ENCODE peak calls at places on chromosome X, in five cellular contexts. One of them, this sample, is unnamed.

GRCh38 chrX:106959897-106960296 is 39.7 kb downstream of the CLDN2 start:
- DNase-seq in HepG2: peak; percentile 59
- DNase-seq in K562: no peak
- DNase-seq in GM12891: no peak
- DNase-seq in H1: no peak
- DNase-seq in this sample: no peak

GRCh38 chrX:140766024-140766611 is 56.6 kb downstream of the LINC00632 start:
- DNase-seq in HepG2: peak; percentile 27
- DNase-seq in K562: peak; percentile 21
- DNase-seq in GM12891: no peak
- DNase-seq in H1: no peak
- DNase-seq in this sample: no peak

GRCh38 chrX:51891245-51891644 is 2.2 kb upstream of the MAGED1 start:
- DNase-seq in HepG2: no peak
- DNase-seq in K562: no peak
- DNase-seq in GM12891: no peak
- DNase-seq in H1: no peak
- DNase-seq in this sample: no peak

GRCh38 chrX:71210829-71211228 is 12.2 kb upstream of the GJB1 start:
- DNase-seq in HepG2: no peak
- DNase-seq in K562: no peak
- DNase-seq in GM12891: no peak
- DNase-seq in H1: no peak
- DNase-seq in this sample: no peak

GRCh38 chrX:37746268-37746931 is 33.5 kb upstream of the CYBB start:
- DNase-seq in HepG2: no peak
- DNase-seq in K562: no peak
- DNase-seq in GM12891: no peak
- DNase-seq in H1: no peak
- DNase-seq in this sample: no peak

GRCh38 chrX:57074458-57074857 is 46.9 kb downstream of the SPIN2B start:
- DNase-seq in HepG2: no peak
- DNase-seq in K562: no peak
- DNase-seq in GM12891: no peak
- DNase-seq in H1: no peak
- DNase-seq in this sample: no peak

GRCh38 chrX:78123190-78123589 is 16.3 kb downstream of the TAF9B start:
- DNase-seq in HepG2: no peak
- DNase-seq in K562: no peak
- DNase-seq in GM12891: no peak
- DNase-seq in H1: no peak
- DNase-seq in this sample: no peak

GRCh38 chrX:72532371-72532770 is 40.3 kb downstream of the HDAC8 start:
- DNase-seq in HepG2: no peak
- DNase-seq in K562: no peak
- DNase-seq in GM12891: no peak
- DNase-seq in H1: no peak
- DNase-seq in this sample: no peak

GRCh38 chrX:123988423-123989116 is 27.1 kb downstream of the STAG2 start:
- DNase-seq in HepG2: no peak
- DNase-seq in K562: peak; percentile 54
- DNase-seq in GM12891: no peak
- DNase-seq in H1: no peak
- DNase-seq in this sample: no peak

GRCh38 chrX:5708209-5708608 is 520.5 kb downstream of the NLGN4X start:
- DNase-seq in HepG2: no peak
- DNase-seq in K562: no peak
- DNase-seq in GM12891: no peak
- DNase-seq in H1: no peak
- DNase-seq in this sample: no peak

GRCh38 chrX:46653482-46653881 is 79.9 kb downstream of the CHST7 start:
- DNase-seq in HepG2: peak; percentile 3
- DNase-seq in K562: no peak
- DNase-seq in GM12891: no peak
- DNase-seq in H1: no peak
- DNase-seq in this sample: no peak

GRCh38 chrX:112087545-112087944 is 5.0 kb upstream of the TRPC5 start:
- DNase-seq in HepG2: no peak
- DNase-seq in K562: no peak
- DNase-seq in GM12891: no peak
- DNase-seq in H1: no peak
- DNase-seq in this sample: no peak

GRCh38 chrX:71216446-71216845 is 6.6 kb upstream of the GJB1 start:
- DNase-seq in HepG2: peak; percentile 42
- DNase-seq in K562: no peak
- DNase-seq in GM12891: no peak
- DNase-seq in H1: no peak
- DNase-seq in this sample: no peak

GRCh38 chrX:134713618-134714107 is 55.4 kb upstream of the PLAC1 start:
- DNase-seq in HepG2: no peak
- DNase-seq in K562: no peak
- DNase-seq in GM12891: no peak
- DNase-seq in H1: no peak
- DNase-seq in this sample: no peak

GRCh38 chrX:75957107-75957610 is 172.1 kb upstream of the MAGEE2 start:
- DNase-seq in HepG2: no peak
- DNase-seq in K562: no peak
- DNase-seq in GM12891: no peak
- DNase-seq in H1: no peak
- DNase-seq in this sample: no peak

GRCh38 chrX:53160297-53160983 is 64.6 kb downstream of the KDM5C start:
- DNase-seq in HepG2: no peak
- DNase-seq in K562: no peak
- DNase-seq in GM12891: no peak
- DNase-seq in H1: no peak
- DNase-seq in this sample: no peak

GRCh38 chrX:45329217-45329616 is 128.5 kb upstream of the DIPK2B start:
- DNase-seq in HepG2: no peak
- DNase-seq in K562: no peak
- DNase-seq in GM12891: no peak
- DNase-seq in H1: no peak
- DNase-seq in this sample: no peak

GRCh38 chrX:4841216-4841745 is 1127.8 kb upstream of the PRKX start:
- DNase-seq in HepG2: no peak
- DNase-seq in K562: no peak
- DNase-seq in GM12891: no peak
- DNase-seq in H1: no peak
- DNase-seq in this sample: no peak

GRCh38 chrX:19382500-19383145 is 38.9 kb downstream of the PDHA1 start:
- DNase-seq in HepG2: peak; percentile 14
- DNase-seq in K562: peak; percentile 24
- DNase-seq in GM12891: no peak
- DNase-seq in H1: no peak
- DNase-seq in this sample: no peak

GRCh38 chrX:10117301-10117700 is 39.5 kb upstream of the CLCN4 start:
- DNase-seq in HepG2: no peak
- DNase-seq in K562: no peak
- DNase-seq in GM12891: no peak
- DNase-seq in H1: no peak
- DNase-seq in this sample: no peak

GRCh38 chrX:78979789-78980464 is 34.7 kb downstream of the P2RY10 start:
- DNase-seq in HepG2: no peak
- DNase-seq in K562: no peak
- DNase-seq in GM12891: peak; percentile 1
- DNase-seq in H1: no peak
- DNase-seq in this sample: no peak

GRCh38 chrX:129798888-129799287 is 19.1 kb downstream of the SASH3 start:
- DNase-seq in HepG2: no peak
- DNase-seq in K562: no peak
- DNase-seq in GM12891: no peak
- DNase-seq in H1: no peak
- DNase-seq in this sample: no peak

GRCh38 chrX:71095971-71096701 is 485 bp downstream of the FOXO4 start:
- DNase-seq in HepG2: no peak
- DNase-seq in K562: peak; percentile 77
- DNase-seq in GM12891: no peak
- DNase-seq in H1: no peak
- DNase-seq in this sample: no peak

GRCh38 chrX:16175329-16175728 is 8.0 kb downstream of the MAGEB17 start:
- DNase-seq in HepG2: no peak
- DNase-seq in K562: no peak
- DNase-seq in GM12891: no peak
- DNase-seq in H1: no peak
- DNase-seq in this sample: no peak

GRCh38 chrX:118570209-118570608 is 74.6 kb downstream of the DOCK11 start:
- DNase-seq in HepG2: no peak
- DNase-seq in K562: no peak
- DNase-seq in GM12891: no peak
- DNase-seq in H1: no peak
- DNase-seq in this sample: no peak

GRCh38 chrX:111041018-111041462 is 55.0 kb upstream of the PAK3 start:
- DNase-seq in HepG2: peak; percentile 9
- DNase-seq in K562: no peak
- DNase-seq in GM12891: no peak
- DNase-seq in H1: no peak
- DNase-seq in this sample: no peak

DNA sequence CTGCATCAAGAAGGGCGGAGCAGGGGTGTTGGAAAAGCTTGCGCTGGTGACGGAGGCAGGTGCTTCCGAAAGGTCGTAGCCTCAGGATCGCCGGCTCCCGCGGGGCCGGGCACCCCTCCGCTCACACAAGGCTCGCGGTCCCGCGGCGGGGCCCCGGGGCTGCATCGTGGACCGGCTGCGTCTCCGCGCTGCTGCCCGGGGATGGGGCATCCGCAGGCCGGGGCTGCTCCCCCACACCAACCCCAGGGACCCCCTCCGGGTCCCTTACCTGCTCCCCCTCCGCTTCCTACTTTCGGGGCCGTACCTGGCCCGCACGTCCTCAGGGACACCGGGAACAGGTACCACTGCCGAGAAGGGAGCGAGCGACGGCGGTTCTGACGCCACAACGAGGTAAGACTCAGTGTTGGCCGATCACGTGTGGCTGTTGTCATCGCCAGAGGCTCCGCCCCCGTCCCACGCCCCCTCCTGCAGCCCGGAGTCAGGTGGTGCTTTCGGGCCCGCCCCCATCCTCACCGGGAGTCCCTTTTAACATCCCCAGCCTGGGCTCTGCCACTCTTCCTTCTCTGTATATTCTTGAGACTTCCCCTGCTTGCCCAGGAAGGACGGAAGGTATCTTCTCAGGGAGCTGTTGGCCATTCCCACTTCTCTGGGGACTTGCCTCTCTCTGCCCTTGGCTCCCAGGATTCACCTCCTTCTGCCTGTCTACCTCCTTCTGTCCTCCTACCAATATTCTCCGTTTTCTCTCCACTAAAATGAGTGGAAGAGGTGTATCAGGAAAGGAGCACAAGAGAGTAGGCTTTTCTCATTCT is at the start of gene BEX2:
- DNase-seq in HepG2: no peak
- DNase-seq in K562: peak; percentile 75
- DNase-seq in GM12891: peak; percentile 54
- DNase-seq in H1: peak; percentile 46
- DNase-seq in this sample: peak; percentile 39
- TF ChIP-seq POLR2AphosphoS5 in HepG2: no peak
- TF ChIP-seq POLR2AphosphoS5 in K562: no peak
- TF ChIP-seq POLR2AphosphoS5 in GM12891: no peak
- TF ChIP-seq POLR2AphosphoS5 in H1: peak; percentile 96
- TF ChIP-seq POLR2AphosphoS5 in this sample: no peak

GRCh38 chrX:11702965-11703631 is 37.4 kb upstream of the ARHGAP6 start:
- DNase-seq in HepG2: no peak
- DNase-seq in K562: no peak
- DNase-seq in GM12891: no peak
- DNase-seq in H1: no peak
- DNase-seq in this sample: no peak

GRCh38 chrX:11704725-11705495 is 39.2 kb upstream of the ARHGAP6 start:
- DNase-seq in HepG2: no peak
- DNase-seq in K562: no peak
- DNase-seq in GM12891: no peak
- DNase-seq in H1: no peak
- DNase-seq in this sample: no peak

GRCh38 chrX:11702420-11702819 is 36.7 kb upstream of the ARHGAP6 start:
- DNase-seq in HepG2: no peak
- DNase-seq in K562: no peak
- DNase-seq in GM12891: no peak
- DNase-seq in H1: no peak
- DNase-seq in this sample: no peak

GRCh38 chrX:11698747-11699146 is 33.0 kb upstream of the ARHGAP6 start:
- DNase-seq in HepG2: no peak
- DNase-seq in K562: no peak
- DNase-seq in GM12891: no peak
- DNase-seq in H1: no peak
- DNase-seq in this sample: no peak

GRCh38 chrX:11703855-11704254 is 38.1 kb upstream of the ARHGAP6 start:
- DNase-seq in HepG2: no peak
- DNase-seq in K562: no peak
- DNase-seq in GM12891: no peak
- DNase-seq in H1: no peak
- DNase-seq in this sample: no peak
- TF ChIP-seq TAF1 in HepG2: no peak
- TF ChIP-seq TAF1 in K562: no peak
- TF ChIP-seq TAF1 in GM12891: no peak
- TF ChIP-seq TAF1 in H1: no peak
- TF ChIP-seq TAF1 in this sample: no peak

DNA sequence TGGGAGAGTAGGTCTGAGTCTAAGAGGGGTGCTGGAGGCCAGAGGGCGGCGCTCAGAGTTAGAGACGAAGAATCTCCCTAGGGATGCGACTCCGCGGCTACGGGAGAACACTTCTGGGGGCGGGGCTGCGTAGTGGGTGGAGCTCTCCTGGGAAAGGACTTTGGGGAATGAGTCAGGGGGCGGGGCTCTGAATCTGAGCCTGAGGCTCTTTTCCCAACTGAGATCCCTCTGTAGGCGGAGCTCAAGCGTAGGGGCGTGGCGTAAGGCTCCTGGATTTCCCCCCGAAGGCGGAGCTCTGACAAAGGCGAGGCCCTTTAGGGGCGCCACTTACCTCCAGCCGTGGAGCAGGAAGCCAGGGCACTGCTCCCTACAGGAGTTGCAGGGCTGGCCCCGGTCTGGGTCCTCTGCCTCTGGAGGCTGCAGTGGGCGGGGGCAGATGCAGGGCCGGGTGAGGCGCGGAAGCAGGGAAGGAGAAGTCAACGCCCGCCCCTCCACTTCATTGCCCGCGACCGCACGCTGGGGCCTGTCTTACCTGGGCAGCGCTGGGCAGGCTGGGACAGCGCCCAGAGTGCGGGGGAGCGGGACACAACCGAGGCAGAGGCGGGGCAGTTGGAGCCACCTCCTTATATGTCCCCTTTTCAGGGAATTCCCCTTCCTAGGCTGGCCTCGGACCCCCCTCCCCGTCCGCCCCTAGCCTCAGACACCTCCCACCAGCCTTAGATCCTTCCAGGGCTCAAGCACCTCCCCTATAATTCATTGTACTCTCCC is 1.7 kb downstream of the PRICKLE3 start:
- DNase-seq in HepG2: no peak
- DNase-seq in K562: peak; percentile 80
- DNase-seq in GM12891: no peak
- DNase-seq in H1: peak; percentile 81
- DNase-seq in this sample: no peak
- TF ChIP-seq POLR2A in HepG2: no peak
- TF ChIP-seq POLR2A in K562: peak; percentile 62
- TF ChIP-seq POLR2A in GM12891: no peak
- TF ChIP-seq POLR2A in H1: no peak
- TF ChIP-seq POLR2A in this sample: peak; percentile 35

DNA sequence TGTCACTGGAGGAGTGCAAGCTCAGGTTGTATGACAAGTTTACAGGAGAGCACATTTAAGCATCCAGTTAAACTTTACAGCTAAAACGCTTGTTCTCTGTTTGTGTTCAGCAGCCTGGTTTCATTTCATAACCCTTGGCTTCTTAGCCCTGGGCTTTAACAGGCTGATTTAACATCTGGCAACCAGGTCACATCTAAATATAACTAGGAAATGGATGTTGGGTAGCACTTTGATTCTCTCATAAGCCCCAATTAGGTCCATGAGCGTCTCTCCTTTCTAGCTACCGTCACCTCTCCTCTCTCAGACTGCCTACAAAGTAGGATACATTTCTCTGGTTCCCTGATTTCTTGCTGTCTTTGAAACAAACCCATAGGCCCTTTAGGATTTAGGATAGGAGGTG is 22.3 kb downstream of the OTUD6A start:
- DNase-seq in HepG2: no peak
- DNase-seq in K562: no peak
- DNase-seq in GM12891: no peak
- DNase-seq in H1: no peak
- DNase-seq in this sample: no peak
- TF ChIP-seq POLR2AphosphoS5 in HepG2: no peak
- TF ChIP-seq POLR2AphosphoS5 in K562: no peak
- TF ChIP-seq POLR2AphosphoS5 in GM12891: no peak
- TF ChIP-seq POLR2AphosphoS5 in H1: no peak
- TF ChIP-seq POLR2AphosphoS5 in this sample: no peak

This sample was measured in GM12892.